ENCODE peak calls at places on chromosomes 2 and 18, in ten cellular contexts. G is NCI-H1417; J is transverse colon; Q is mammary epithelial cell; D is GM12865; H is activated T-helper 1 cell treated with anti-CD3 and anti-CD28 coated beads, Interleukin-12 subunit alpha, Interleukin-12 subunit beta, Interleukin-2, Interleukin-4 antibody, amounts not matched to agents 30 ng/mL and 10 ng/mL and 1 ng/mL, durations not matched to agents 14 hours and 24 hours and 36 hours; R is stimulated activated CD4-positive, alpha-beta T cell treated with anti-CD3 and anti-CD28 coated beads, Interleukin-4, amount 100 ng/mL, for 1 hour; Z is kidney; K is activated naive CD8-positive, alpha-beta T cell treated with anti-CD3 and anti-CD28 coated beads, Interleukin-2, amount 50 U/mL, for 24 hours; W is C1 segment of cervical spinal cord. X is an unnamed sample.

GRCh38 chr2:2892892-2893291 is 484.7 kb downstream of the EIPR1 start:
- DNase-seq in G (no peak), J (no peak), Q (no peak), D (no peak), H (no peak), R (no peak), Z (no peak), K (no peak), W (no peak), X (no peak)

GRCh38 chr2:200609027-200609614 is 23.3 kb downstream of the AOX1 start:
- DNase-seq in G (no peak), J (no peak), Q (peak; percentile 70), D (no peak), H (no peak), R (no peak), Z (no peak), K (no peak), W (no peak), X (no peak)

GRCh38 chr18:46448347-46448746 is 208.7 kb downstream of the LOXHD1 start:
- DNase-seq in G (no peak), J (no peak), Q (no peak), D (no peak), H (no peak), R (no peak), Z (no peak), K (no peak), W (no peak), X (no peak)

GRCh38 chr18:37450434-37451133 is 115.0 kb downstream of the CELF4 start:
- DNase-seq in G (peak; percentile 94), J (no peak), Q (no peak), D (no peak), H (no peak), R (no peak), Z (no peak), K (no peak), W (no peak), X (no peak)

GRCh38 chr2:4891394-4891793 is 800.8 kb upstream of the SOX11 start:
- DNase-seq in G (no peak), J (no peak), Q (no peak), D (no peak), H (no peak), R (no peak), Z (no peak), K (no peak), W (no peak), X (no peak)

GRCh38 chr2:45654250-45654649 is 2.8 kb downstream of the PRKCE start:
- DNase-seq in G (no peak), J (no peak), Q (no peak), D (no peak), H (no peak), R (no peak), Z (no peak), K (no peak), W (no peak), X (no peak)

GRCh38 chr18:44968336-44968735 is 287.6 kb downstream of the SETBP1 start:
- DNase-seq in G (no peak), J (no peak), Q (no peak), D (no peak), H (no peak), R (no peak), Z (no peak), K (no peak), W (no peak), X (no peak)

GRCh38 chr2:105249891-105250290 is 8.3 kb downstream of the GPR45 start:
- DNase-seq in G (no peak), J (no peak), Q (no peak), D (no peak), H (no peak), R (no peak), Z (no peak), K (no peak), W (no peak), X (no peak)

GRCh38 chr18:76564117-76564516 is 69.1 kb upstream of the ZNF516 start:
- DNase-seq in G (no peak), J (no peak), Q (peak; percentile 91), D (no peak), H (no peak), R (no peak), Z (no peak), K (no peak), W (no peak), X (no peak)

GRCh38 chr2:71277536-71278103 is 50.7 kb upstream of the PAIP2B start:
- DNase-seq in G (peak; percentile 56), J (peak; percentile 27), Q (peak; percentile 21), D (peak; percentile 6), H (no peak), R (peak; percentile 12), Z (peak; percentile 69), K (peak; percentile 41), W (peak; percentile 76), X (no peak)